ENCODE peak calls at places on chromosome 3, in six cellular contexts. U is K562, X is erythroblast, G is suprapubic skin, N is heart left ventricle, Q is spleen. P is an unnamed sample.
A peak's percentile ranks its signal among the peaks of the same experiment; 100 is the strongest.

GRCh38 chr3:117393119-117393518 is 683.5 kb downstream of the TUSC7 start:
- DNase-seq in G (no peak), U (no peak), X (no peak), Q (no peak), N (no peak), P (no peak)

GRCh38 chr3:31135546-31135945 is 241.1 kb upstream of the GADL1 start:
- DNase-seq in N (no peak), G (no peak), U (no peak), Q (no peak), X (no peak), P (no peak)

GRCh38 chr3:119559441-119559963 is at the start of gene CD80:
- DNase-seq in Q (peak; percentile 83), N (peak; percentile 46), X (peak; percentile 76), G (no peak), U (peak; percentile 83), P (peak; percentile 30)

GRCh38 chr3:99825239-99825638 is 7.6 kb downstream of the CMSS1 start:
- DNase-seq in G (no peak), N (no peak), U (peak; percentile 49), X (peak; percentile 72), Q (no peak), P (peak; percentile 19)

GRCh38 chr3:32577174-32577573 is 6.5 kb upstream of the DYNC1LI1 start:
- DNase-seq in G (no peak), X (no peak), Q (no peak), U (no peak), N (no peak), P (no peak)

GRCh38 chr3:170368921-170369320 is 11.4 kb downstream of the SKIL start:
- DNase-seq in U (no peak), Q (no peak), N (no peak), X (peak; percentile 19), G (no peak), P (no peak)

GRCh38 chr3:107660316-107660976 is 137.7 kb downstream of the BBX start:
- DNase-seq in Q (no peak), U (no peak), G (no peak), N (no peak), X (peak; percentile 39), P (no peak)

GRCh38 chr3:14771593-14772497 is 46.9 kb upstream of the FGD5 start:
- DNase-seq in U (peak; percentile 38), G (no peak), X (no peak), N (no peak), Q (peak; percentile 55), P (no peak)

GRCh38 chr3:98565237-98565643 is 28.2 kb downstream of the CPOX start:
- DNase-seq in G (no peak), U (no peak), Q (no peak), X (no peak), N (no peak), P (no peak)

GRCh38 chr3:45225465-45226205 is 452 bp downstream of the TMEM158 start:
- DNase-seq in X (peak; percentile 44), G (peak; percentile 56), U (peak; percentile 66), N (no peak), Q (peak; percentile 81), P (no peak)

GRCh38 chr3:59426851-59427565 is 377.2 kb upstream of the CFAP20DC start:
- DNase-seq in G (no peak), U (no peak), N (no peak), Q (no peak), X (no peak), P (no peak)

GRCh38 chr3:73774645-73775044 is 149.9 kb upstream of the PDZRN3 start:
- DNase-seq in G (no peak), U (no peak), X (no peak), Q (no peak), N (no peak), P (no peak)

GRCh38 chr3:14789640-14790285 is 29.0 kb upstream of the FGD5 start:
- DNase-seq in G (peak; percentile 26), U (no peak), N (no peak), X (no peak), Q (peak; percentile 54), P (no peak)

GRCh38 chr3:53375019-53375418 is 27.7 kb upstream of the DCP1A start:
- DNase-seq in X (peak; percentile 76), U (peak; percentile 77), N (peak; percentile 36), Q (peak; percentile 86), G (no peak), P (peak; percentile 52)

GRCh38 chr3:137217733-137218132 is 259.9 kb downstream of the IL20RB start:
- DNase-seq in G (no peak), X (no peak), U (peak; percentile 19), Q (no peak), N (no peak), P (no peak)

GRCh38 chr3:16647668-16648067 is 42.4 kb upstream of the DAZL start:
- DNase-seq in X (no peak), N (no peak), G (no peak), U (no peak), Q (no peak), P (no peak)

GRCh38 chr3:1955750-1956149 is 142.9 kb upstream of the CNTN4 start:
- DNase-seq in G (no peak), N (no peak), X (no peak), U (no peak), Q (no peak), P (no peak)

GRCh38 chr3:5197022-5197421 is 9.5 kb downstream of the EDEM1 start:
- DNase-seq in G (no peak), Q (no peak), N (no peak), U (no peak), X (no peak), P (no peak)

GRCh38 chr3:16060358-16060852 is 114.1 kb upstream of the GALNT15 start:
- DNase-seq in N (no peak), X (no peak), Q (no peak), G (peak; percentile 90), U (peak; percentile 6), P (peak; percentile 76)

GRCh38 chr3:5330152-5330810 is 142.8 kb downstream of the EDEM1 start:
- DNase-seq in G (no peak), Q (no peak), X (no peak), N (no peak), U (peak; percentile 30), P (no peak)

GRCh38 chr3:46091971-46092703 is 64.9 kb upstream of the XCR1 start:
- DNase-seq in N (no peak), X (no peak), G (no peak), U (no peak), Q (no peak), P (no peak)

GRCh38 chr3:57777774-57778173 is 21.7 kb downstream of the SLMAP start:
- DNase-seq in G (no peak), N (no peak), U (no peak), Q (no peak), X (no peak), P (no peak)

GRCh38 chr3:48782046-48782445 is 65.0 kb upstream of the IP6K2 start:
- DNase-seq in G (no peak), X (no peak), U (no peak), Q (no peak), N (no peak), P (no peak)

GRCh38 chr3:17491601-17492000 is 250.8 kb downstream of the TBC1D5 start:
- DNase-seq in G (no peak), U (no peak), Q (no peak), N (no peak), X (peak; percentile 56), P (no peak)

GRCh38 chr3:41173926-41174702 is 25.2 kb upstream of the CTNNB1 start:
- DNase-seq in N (no peak), X (no peak), Q (no peak), U (no peak), G (no peak), P (no peak)

DNA sequence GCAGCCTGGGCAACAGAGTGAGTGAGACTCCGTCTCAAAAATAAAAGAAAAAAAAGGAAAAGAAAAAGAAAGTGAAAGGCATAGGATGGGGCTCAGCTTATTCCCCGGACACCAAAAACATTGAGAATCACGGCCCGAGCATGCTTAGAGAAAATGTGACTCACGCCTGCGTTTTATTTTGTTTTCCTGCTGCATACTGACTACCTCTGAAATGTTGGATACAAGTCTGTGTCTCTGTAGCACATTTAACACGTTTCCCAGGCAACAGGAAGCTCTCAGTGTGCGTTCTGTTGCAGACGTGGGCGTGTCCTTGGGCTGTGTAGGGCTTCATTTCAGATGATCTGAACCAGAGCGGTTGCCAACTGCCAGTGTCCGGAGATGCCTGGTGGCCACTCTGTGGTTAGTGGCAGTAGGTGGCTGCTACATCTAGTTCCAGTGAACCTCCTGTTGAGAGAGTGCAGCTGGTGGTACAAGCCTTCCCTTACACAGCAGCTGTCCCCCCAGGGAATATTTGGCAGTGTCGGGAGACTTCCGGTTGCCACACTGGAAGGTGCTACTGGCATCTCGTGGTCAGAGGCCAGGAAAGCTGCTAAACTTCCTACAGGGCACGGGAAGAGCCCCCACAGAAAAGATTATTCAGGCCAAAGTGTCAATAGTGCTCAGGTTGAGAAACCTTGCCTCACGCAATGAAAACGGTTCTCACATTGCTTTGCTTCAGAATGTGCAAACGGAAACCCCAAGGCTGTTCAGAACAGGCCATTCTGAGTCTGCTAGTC is 3.0 kb downstream of the SLC51A start:
- DNase-seq in Q (peak; percentile 91), G (peak; percentile 81), U (no peak), X (peak; percentile 37), N (peak; percentile 40), P (peak; percentile 94)
- TF ChIP-seq POLR2A in Q (no peak), G (no peak), U (no peak), X (no peak), N (no peak), P (no peak)

DNA sequence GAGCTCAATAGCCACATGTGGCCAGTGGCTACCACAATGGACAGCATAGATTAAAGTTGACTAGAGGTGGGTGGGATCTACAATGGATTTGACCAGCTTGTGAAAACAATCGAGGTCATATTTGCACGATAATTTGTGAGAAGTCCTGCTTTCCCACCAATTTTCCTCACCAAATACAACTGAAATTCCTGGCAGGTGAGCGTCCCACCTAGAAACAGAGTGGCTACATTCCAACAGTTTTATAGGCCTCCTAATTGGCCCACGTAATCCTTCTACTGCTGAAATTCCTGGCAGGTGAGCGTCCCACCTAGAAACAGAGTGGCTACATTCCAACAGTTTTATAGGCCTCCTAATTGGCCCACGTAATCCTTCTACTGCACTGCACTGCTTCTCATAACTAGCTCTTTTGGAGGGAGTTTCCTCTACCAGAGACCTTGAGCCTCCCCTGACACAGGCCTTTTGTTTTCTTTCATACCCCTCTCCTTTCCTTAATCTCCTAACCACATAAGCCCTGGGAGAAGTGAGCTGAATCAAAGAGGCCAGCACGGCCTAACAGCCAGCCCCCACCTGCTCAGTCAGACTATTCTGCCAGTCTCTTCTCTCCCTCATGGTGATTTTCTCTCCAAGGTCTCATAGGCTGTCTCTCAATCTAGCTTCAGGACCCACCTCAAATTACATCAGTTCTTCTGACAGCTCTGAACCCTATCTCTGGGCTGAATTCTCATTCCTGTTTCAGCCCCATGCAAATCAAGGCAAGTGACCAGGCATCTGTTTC is 80.2 kb downstream of the BFSP2 start:
- DNase-seq in G (no peak), N (no peak), U (no peak), Q (no peak), X (no peak), P (no peak)
- TF ChIP-seq POLR2A in G (no peak), N (no peak), U (no peak), Q (no peak), X (no peak), P (no peak)

DNA sequence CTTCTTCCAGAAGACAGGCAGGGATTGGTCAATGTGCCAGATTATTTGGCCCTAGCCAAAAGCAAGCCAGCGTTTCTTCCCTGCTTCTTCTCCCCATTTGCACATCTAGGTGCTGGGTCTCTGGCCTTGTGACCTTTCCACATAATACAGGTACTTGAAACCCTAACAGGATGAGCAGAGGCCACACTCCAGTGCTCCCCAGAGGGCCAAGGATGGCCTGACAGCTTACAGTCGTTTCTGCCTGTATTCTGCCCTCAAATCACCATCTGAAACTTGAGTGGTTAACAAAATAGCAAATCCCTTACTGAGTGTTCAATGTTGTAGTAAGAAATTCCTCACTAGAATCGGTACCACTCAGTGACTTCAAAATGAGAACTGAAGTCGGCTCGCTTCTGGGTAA is 29.1 kb downstream of the MKRN2 start:
- DNase-seq in G (no peak), U (no peak), N (no peak), Q (no peak), X (no peak), P (no peak)
- TF ChIP-seq POLR2A in G (no peak), U (no peak), N (no peak), Q (no peak), X (no peak), P (no peak)

GRCh38 chr3:188950832-188951489 is 220.8 kb upstream of the TPRG1 start:
- DNase-seq in X (no peak), G (peak; percentile 87), U (peak; percentile 6), Q (no peak), N (peak; percentile 51), P (peak; percentile 78)
- TF ChIP-seq POLR2A in X (no peak), G (no peak), U (no peak), Q (no peak), N (no peak), P (no peak)